ENCODE peak calls at places on chromosomes 16 and 17, in four cellular contexts. J is PC-9; V is 8988T; G is stimulated activated naive CD4-positive, alpha-beta T cell. K is an unnamed sample.

GRCh38 chr16:85164838-85165516 is 52.7 kb upstream of the CIBAR2 start:
- DNase-seq in J (peak), V (no peak), G (no peak), K (no peak)

GRCh38 chr17:8056232-8056975 is 17.5 kb downstream of the ALOX15B start:
- DNase-seq in V (no peak), J (peak), G (no peak), K (peak)

GRCh38 chr16:10871157-10871991 is 5.6 kb upstream of the CIITA start:
- DNase-seq in J (peak), G (no peak), V (no peak), K (peak)

GRCh38 chr16:80116711-80117110 is 424.1 kb upstream of the DYNLRB2 start:
- DNase-seq in J (no peak), G (no peak), V (no peak), K (no peak)

GRCh38 chr16:57658878-57659674 is 9.0 kb upstream of the ADGRG3 start:
- DNase-seq in G (no peak), J (no peak), V (no peak), K (no peak)

GRCh38 chr17:19502517-19502916 is 31.1 kb upstream of the SLC47A1 start:
- DNase-seq in J (no peak), G (no peak), V (no peak), K (no peak)

GRCh38 chr17:46979023-46979870 is at the start of gene RPRML:
- DNase-seq in V (peak), G (no peak), J (no peak), K (peak)

GRCh38 chr17:9115446-9116265 is 94.3 kb downstream of the NTN1 start:
- DNase-seq in G (no peak), V (no peak), J (no peak), K (peak)

GRCh38 chr17:1942066-1942365 is 83.1 kb downstream of the RTN4RL1 start:
- DNase-seq in V (no peak), J (no peak), G (no peak), K (no peak)

GRCh38 chr16:56425439-56425832 is at the start of gene AMFR:
- DNase-seq in J (peak), V (peak), G (peak), K (peak)

GRCh38 chr17:48429638-48430586 is at the start of gene SKAP1:
- DNase-seq in J (no peak), G (peak), V (no peak), K (no peak)

GRCh38 chr17:38400286-38400685 is 28.0 kb upstream of the ARHGAP23 start:
- DNase-seq in V (no peak), J (no peak), G (no peak), K (no peak)

GRCh38 chr16:11101695-11102522 is 154.1 kb downstream of the SOCS1 start:
- DNase-seq in V (no peak), J (no peak), G (no peak), K (no peak)

GRCh38 chr16:19071811-19072777 is 4.7 kb downstream of the COQ7 start:
- DNase-seq in V (peak), J (peak), G (peak), K (peak)

GRCh38 chr16:67395458-67396158 is 2.3 kb upstream of the TPPP3 start:
- DNase-seq in J (no peak), V (no peak), G (no peak), K (peak)

GRCh38 chr17:2837147-2837561 is 40.9 kb downstream of the RAP1GAP2 start:
- DNase-seq in G (peak), V (no peak), J (no peak), K (peak)

GRCh38 chr17:52025231-52025630 is 133.3 kb downstream of the CA10 start:
- DNase-seq in J (no peak), G (no peak), V (no peak), K (no peak)

GRCh38 chr17:77596491-77597420 is 361.7 kb upstream of the TNRC6C start:
- DNase-seq in J (no peak), G (no peak), V (no peak), K (no peak)

GRCh38 chr17:602436-602835 is 112.2 kb downstream of the VPS53 start:
- DNase-seq in V (no peak), J (no peak), G (no peak), K (no peak)

GRCh38 chr17:69669441-69670178 is 255.1 kb downstream of the MAP2K6 start:
- DNase-seq in J (no peak), G (no peak), V (no peak), K (no peak)

GRCh38 chr16:56988161-56988947 is 1.0 kb upstream of the NLRC5 start:
- DNase-seq in G (no peak), V (no peak), J (no peak), K (no peak)

GRCh38 chr17:44782349-44782850 is 23.6 kb downstream of the ADAM11 start:
- DNase-seq in G (no peak), V (no peak), J (no peak), K (no peak)

GRCh38 chr17:43368740-43369506 is 29.9 kb upstream of the ARL4D start:
- DNase-seq in J (peak), G (peak), V (no peak), K (peak)

GRCh38 chr17:16930571-16931317 is 41.2 kb downstream of the TNFRSF13B start:
- DNase-seq in J (no peak), G (no peak), V (no peak), K (no peak)

GRCh38 chr16:25950586-25951201 is 258.9 kb downstream of the HS3ST4 start:
- DNase-seq in V (no peak), J (no peak), G (no peak), K (no peak)

GRCh38 chr16:58450590-58450989 is 49.4 kb upstream of the NDRG4 start:
- DNase-seq in G (no peak), J (no peak), V (no peak), K (no peak)

GRCh38 chr16:66477028-66477515 is 50.0 kb downstream of the BEAN1 start:
- DNase-seq in J (no peak), V (no peak), G (no peak), K (no peak)

GRCh38 chr17:27985306-27985705 is 57.2 kb upstream of the NLK start:
- DNase-seq in V (no peak), G (no peak), J (no peak), K (no peak)

GRCh38 chr16:4944333-4945281 is 7.7 kb upstream of the PPL start:
- DNase-seq in J (peak), V (peak), G (no peak), K (peak)

GRCh38 chr17:65472602-65473001 is 88.8 kb downstream of the AXIN2 start:
- DNase-seq in V (no peak), J (no peak), G (no peak), K (no peak)

GRCh38 chr17:65558683-65559311 is 2.7 kb downstream of the AXIN2 start:
- DNase-seq in G (peak), J (no peak), V (no peak), K (no peak)

GRCh38 chr17:7686221-7687071 is 844 bp downstream of the TP53 start:
- DNase-seq in J (peak), G (peak), V (no peak), K (peak)